ENCODE peak calls at places on chromosome 17, in five cellular contexts. One of them, this sample, is unnamed.

GRCh38 chr17:73151888-73152633 is 12.7 kb upstream of the SSTR2 start:
- DNase-seq in endothelial cell of umbilical vein: no peak
- DNase-seq in tibial nerve: no peak
- DNase-seq in breast epithelium: no peak
- DNase-seq in thyroid gland: no peak
- DNase-seq in this sample: no peak

GRCh38 chr17:10683853-10684252 is 13.5 kb downstream of the SCO1 start:
- DNase-seq in thyroid gland: no peak
- DNase-seq in breast epithelium: no peak
- DNase-seq in tibial nerve: no peak
- DNase-seq in endothelial cell of umbilical vein: peak; percentile 25
- DNase-seq in this sample: no peak

GRCh38 chr17:64177346-64178010 is 47.5 kb upstream of the ERN1 start:
- DNase-seq in tibial nerve: no peak
- DNase-seq in thyroid gland: no peak
- DNase-seq in endothelial cell of umbilical vein: no peak
- DNase-seq in breast epithelium: no peak
- DNase-seq in this sample: no peak

GRCh38 chr17:63293310-63293709 is 152.8 kb downstream of the CYB561 start:
- DNase-seq in thyroid gland: no peak
- DNase-seq in breast epithelium: no peak
- DNase-seq in endothelial cell of umbilical vein: peak; percentile 93
- DNase-seq in tibial nerve: no peak
- DNase-seq in this sample: no peak

GRCh38 chr17:46038937-46039336 is 39.9 kb downstream of the STH start:
- DNase-seq in endothelial cell of umbilical vein: no peak
- DNase-seq in breast epithelium: no peak
- DNase-seq in tibial nerve: no peak
- DNase-seq in thyroid gland: no peak
- DNase-seq in this sample: no peak

GRCh38 chr17:46771601-46772012 is 46.9 kb downstream of the WNT3 start:
- DNase-seq in endothelial cell of umbilical vein: no peak
- DNase-seq in tibial nerve: no peak
- DNase-seq in breast epithelium: no peak
- DNase-seq in thyroid gland: no peak
- DNase-seq in this sample: no peak

GRCh38 chr17:45367216-45367615 is 50.4 kb upstream of the MAP3K14 start:
- DNase-seq in thyroid gland: no peak
- DNase-seq in breast epithelium: peak; percentile 40
- DNase-seq in endothelial cell of umbilical vein: no peak
- DNase-seq in tibial nerve: no peak
- DNase-seq in this sample: no peak

GRCh38 chr17:7380855-7381683 is at the start of gene TNK1:
- DNase-seq in endothelial cell of umbilical vein: no peak
- DNase-seq in thyroid gland: peak; percentile 80
- DNase-seq in breast epithelium: peak; percentile 84
- DNase-seq in tibial nerve: no peak
- DNase-seq in this sample: peak; percentile 48

GRCh38 chr17:35605753-35606152 is 18.6 kb downstream of the AP2B1 start:
- DNase-seq in thyroid gland: no peak
- DNase-seq in endothelial cell of umbilical vein: no peak
- DNase-seq in breast epithelium: no peak
- DNase-seq in tibial nerve: no peak
- DNase-seq in this sample: no peak

GRCh38 chr17:38453951-38454421 is 25.7 kb downstream of the ARHGAP23 start:
- DNase-seq in thyroid gland: no peak
- DNase-seq in endothelial cell of umbilical vein: no peak
- DNase-seq in breast epithelium: no peak
- DNase-seq in tibial nerve: no peak
- DNase-seq in this sample: no peak

GRCh38 chr17:27396045-27396444 is 60.2 kb upstream of the KSR1 start:
- DNase-seq in breast epithelium: no peak
- DNase-seq in tibial nerve: no peak
- DNase-seq in endothelial cell of umbilical vein: peak; percentile 10
- DNase-seq in thyroid gland: no peak
- DNase-seq in this sample: peak; percentile 76

GRCh38 chr17:74085434-74085833 is 118.0 kb upstream of the RPL38 start:
- DNase-seq in breast epithelium: no peak
- DNase-seq in tibial nerve: no peak
- DNase-seq in thyroid gland: no peak
- DNase-seq in endothelial cell of umbilical vein: no peak
- DNase-seq in this sample: no peak

GRCh38 chr17:71900830-71901229 is 220.0 kb upstream of the SOX9 start:
- DNase-seq in endothelial cell of umbilical vein: no peak
- DNase-seq in tibial nerve: no peak
- DNase-seq in breast epithelium: no peak
- DNase-seq in thyroid gland: no peak
- DNase-seq in this sample: no peak

GRCh38 chr17:57935833-57936807 is 19.1 kb downstream of the CUEDC1 start:
- DNase-seq in thyroid gland: peak; percentile 73
- DNase-seq in endothelial cell of umbilical vein: no peak
- DNase-seq in breast epithelium: no peak
- DNase-seq in tibial nerve: no peak
- DNase-seq in this sample: no peak

GRCh38 chr17:72489273-72489641 is 368.4 kb downstream of the SOX9 start:
- DNase-seq in tibial nerve: no peak
- DNase-seq in thyroid gland: no peak
- DNase-seq in breast epithelium: no peak
- DNase-seq in endothelial cell of umbilical vein: no peak
- DNase-seq in this sample: no peak

GRCh38 chr17:6786618-6787017 is 10.6 kb downstream of the FBXO39 start:
- DNase-seq in thyroid gland: no peak
- DNase-seq in breast epithelium: no peak
- DNase-seq in tibial nerve: no peak
- DNase-seq in endothelial cell of umbilical vein: peak; percentile 93
- DNase-seq in this sample: no peak

GRCh38 chr17:73815474-73815873 is 171.2 kb upstream of the SDK2 start:
- DNase-seq in endothelial cell of umbilical vein: no peak
- DNase-seq in breast epithelium: no peak
- DNase-seq in thyroid gland: no peak
- DNase-seq in tibial nerve: no peak
- DNase-seq in this sample: no peak

GRCh38 chr17:49361902-49362722 is at the start of gene ZNF652:
- DNase-seq in breast epithelium: peak; percentile 92
- DNase-seq in thyroid gland: peak; percentile 98
- DNase-seq in endothelial cell of umbilical vein: peak; percentile 86
- DNase-seq in tibial nerve: peak; percentile 86
- DNase-seq in this sample: peak; percentile 97
- TF ChIP-seq POLR2A in breast epithelium: no peak
- TF ChIP-seq POLR2A in thyroid gland: peak; percentile 44
- TF ChIP-seq POLR2A in endothelial cell of umbilical vein: no peak
- TF ChIP-seq POLR2A in tibial nerve: no peak
- TF ChIP-seq POLR2A in this sample: no peak

DNA sequence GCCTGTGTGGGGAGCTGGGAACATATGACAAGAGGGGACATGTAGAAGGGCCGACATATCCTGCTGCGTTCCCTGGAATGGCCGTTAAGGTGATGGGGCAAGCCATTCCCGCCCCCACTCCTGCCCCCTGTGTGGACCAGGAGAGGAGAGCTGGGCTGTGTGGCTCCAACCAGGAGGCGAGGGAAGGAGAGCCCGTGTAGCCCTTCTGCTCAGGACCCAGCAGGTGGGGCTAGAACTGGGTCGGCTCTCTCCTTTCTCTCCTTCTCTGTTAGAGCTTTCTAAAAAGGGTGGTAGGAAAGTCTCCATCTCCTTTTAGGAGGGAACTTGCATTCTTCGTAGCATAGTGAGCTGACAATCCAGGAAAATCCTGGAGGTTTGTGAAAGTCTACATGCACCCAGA is 12.8 kb downstream of the SPHK1 start:
- DNase-seq in tibial nerve: no peak
- DNase-seq in breast epithelium: no peak
- DNase-seq in endothelial cell of umbilical vein: no peak
- DNase-seq in thyroid gland: no peak
- DNase-seq in this sample: no peak
- TF ChIP-seq CTCF in tibial nerve: no peak
- TF ChIP-seq CTCF in breast epithelium: no peak
- TF ChIP-seq CTCF in endothelial cell of umbilical vein: peak; percentile 9
- TF ChIP-seq CTCF in thyroid gland: no peak
- TF ChIP-seq CTCF in this sample: no peak

GRCh38 chr17:50046179-50046578 is 9.7 kb upstream of the ITGA3 start:
- DNase-seq in tibial nerve: no peak
- DNase-seq in breast epithelium: no peak
- DNase-seq in thyroid gland: no peak
- DNase-seq in endothelial cell of umbilical vein: no peak
- DNase-seq in this sample: no peak

GRCh38 chr17:50045154-50045553 is 10.8 kb upstream of the ITGA3 start:
- DNase-seq in thyroid gland: no peak
- DNase-seq in breast epithelium: no peak
- DNase-seq in tibial nerve: no peak
- DNase-seq in endothelial cell of umbilical vein: no peak
- DNase-seq in this sample: no peak

GRCh38 chr17:50042211-50042610 is 13.7 kb upstream of the ITGA3 start:
- DNase-seq in endothelial cell of umbilical vein: no peak
- DNase-seq in tibial nerve: no peak
- DNase-seq in breast epithelium: no peak
- DNase-seq in thyroid gland: no peak
- DNase-seq in this sample: no peak

GRCh38 chr17:50044483-50044882 is 11.4 kb upstream of the ITGA3 start:
- DNase-seq in breast epithelium: no peak
- DNase-seq in thyroid gland: no peak
- DNase-seq in tibial nerve: no peak
- DNase-seq in endothelial cell of umbilical vein: no peak
- DNase-seq in this sample: no peak

DNA sequence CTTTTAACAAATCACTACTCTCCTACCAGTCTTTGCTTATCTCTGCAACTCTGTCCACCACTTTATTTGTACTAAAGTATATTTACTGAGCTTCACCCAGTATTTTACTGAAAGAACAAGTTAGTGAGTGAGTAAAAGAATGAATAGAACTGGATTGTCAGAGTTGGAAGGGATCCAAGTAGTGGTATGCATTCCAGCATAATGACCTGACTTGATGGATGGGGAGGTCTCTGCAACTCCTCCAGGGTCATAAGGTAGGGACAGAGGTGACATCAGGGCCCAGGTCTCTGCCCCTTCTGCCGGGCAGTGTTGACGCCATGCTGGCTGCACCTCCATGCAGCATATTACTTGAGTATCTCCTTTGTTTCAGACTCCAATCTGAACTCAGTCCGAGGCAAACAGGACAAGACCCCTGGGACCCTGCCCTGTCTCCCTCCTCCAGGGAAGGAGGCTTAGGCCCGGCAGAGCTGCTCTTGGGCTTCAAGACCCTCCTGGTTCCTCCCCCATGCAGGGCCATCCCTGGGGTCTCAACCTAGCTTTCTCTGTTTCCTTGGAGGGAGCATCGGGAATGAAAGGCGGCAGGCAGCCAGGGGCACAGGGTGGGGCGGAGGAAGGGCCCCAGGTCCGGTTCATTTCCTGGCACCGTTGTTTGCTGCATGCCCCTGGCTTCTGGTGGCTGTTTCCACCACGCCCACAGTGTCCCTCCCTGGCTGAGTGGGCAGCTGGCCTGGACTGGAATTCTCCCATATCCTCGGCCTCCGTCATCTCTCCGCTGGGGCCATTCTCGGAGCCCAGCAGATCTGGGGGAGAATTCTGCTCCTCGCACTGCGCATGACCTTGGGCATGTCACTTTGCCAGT is 12.4 kb upstream of the ITGA3 start:
- DNase-seq in breast epithelium: peak; percentile 52
- DNase-seq in thyroid gland: no peak
- DNase-seq in tibial nerve: peak; percentile 16
- DNase-seq in endothelial cell of umbilical vein: peak; percentile 56
- DNase-seq in this sample: no peak
- TF ChIP-seq POLR2A in breast epithelium: no peak
- TF ChIP-seq POLR2A in thyroid gland: no peak
- TF ChIP-seq POLR2A in tibial nerve: no peak
- TF ChIP-seq POLR2A in endothelial cell of umbilical vein: no peak
- TF ChIP-seq POLR2A in this sample: no peak

DNA sequence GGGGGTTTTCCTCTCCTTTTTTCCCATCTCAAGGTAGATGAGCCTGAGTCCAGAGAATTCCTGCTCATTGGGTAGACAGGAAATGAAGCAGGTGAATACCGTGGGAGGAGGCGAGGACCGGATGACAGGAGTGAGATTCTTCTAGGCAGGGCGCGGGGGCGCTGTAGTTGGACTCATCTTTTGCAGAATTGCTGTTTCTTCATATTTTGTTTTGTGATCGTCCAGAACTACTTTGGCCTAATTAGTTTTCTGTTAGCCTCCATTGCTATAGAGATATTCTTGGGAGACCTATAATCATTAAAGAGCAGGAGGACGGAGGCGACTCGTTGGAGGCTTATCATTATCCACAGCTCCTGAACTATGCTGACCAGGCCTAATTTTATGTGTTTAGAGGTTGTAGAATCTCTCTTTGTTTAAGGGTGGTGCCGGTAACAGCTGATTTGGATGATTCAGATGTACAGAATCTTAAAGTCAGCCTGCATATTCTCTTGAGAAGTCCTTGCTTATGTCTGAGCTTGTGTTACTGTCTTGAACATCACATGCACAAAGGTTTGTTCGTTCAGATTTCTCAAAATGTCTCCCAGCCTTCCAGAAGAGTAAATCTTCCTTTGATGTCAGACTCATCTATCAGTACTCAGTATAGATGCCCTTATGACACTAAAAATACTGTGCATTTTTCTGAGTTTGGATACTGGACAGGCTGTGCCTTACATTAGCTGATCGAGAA is 741 bp downstream of the ATP6V0A1 start:
- DNase-seq in tibial nerve: peak; percentile 72
- DNase-seq in thyroid gland: peak; percentile 61
- DNase-seq in breast epithelium: peak; percentile 56
- DNase-seq in endothelial cell of umbilical vein: no peak
- DNase-seq in this sample: peak; percentile 91
- TF ChIP-seq CTCF in tibial nerve: peak; percentile 37
- TF ChIP-seq CTCF in thyroid gland: no peak
- TF ChIP-seq CTCF in breast epithelium: no peak
- TF ChIP-seq CTCF in endothelial cell of umbilical vein: peak; percentile 28
- TF ChIP-seq CTCF in this sample: no peak

DNA sequence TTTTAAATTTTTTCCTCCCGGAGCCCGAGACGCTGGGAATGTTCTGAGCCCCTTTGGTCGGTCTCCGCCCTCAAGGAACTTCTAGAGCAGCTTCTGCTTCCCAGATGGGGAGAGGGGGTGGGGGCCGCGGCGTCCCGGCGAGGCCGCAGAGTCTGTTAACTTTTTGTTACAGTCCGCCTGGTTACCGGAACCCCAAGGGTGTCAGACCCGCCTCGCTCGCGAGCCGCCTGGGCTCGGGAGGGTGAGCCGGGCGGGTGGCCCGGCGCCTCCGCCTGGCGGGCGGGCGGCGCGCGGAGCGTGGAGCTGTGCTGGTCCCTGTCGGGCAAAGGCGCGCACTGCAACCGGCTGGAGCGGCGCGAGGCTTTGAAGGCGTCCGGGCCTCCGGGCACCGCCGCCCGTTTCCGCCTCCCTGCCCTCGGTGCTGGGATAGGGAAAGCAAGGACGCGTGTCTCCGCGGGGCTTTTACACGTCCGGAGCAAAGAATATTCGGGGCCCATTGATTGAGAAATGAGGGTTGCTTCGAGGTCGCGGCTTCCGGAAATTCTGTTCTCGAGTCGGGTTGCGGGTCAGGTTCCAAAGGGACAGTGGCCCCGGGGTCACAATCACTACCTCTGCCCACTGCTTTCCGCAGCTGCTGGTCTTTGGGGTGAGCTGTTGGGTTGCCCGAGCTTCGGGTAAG is 1.7 kb downstream of the HS3ST3B1 start:
- DNase-seq in breast epithelium: peak; percentile 79
- DNase-seq in thyroid gland: peak; percentile 77
- DNase-seq in tibial nerve: peak; percentile 56
- DNase-seq in endothelial cell of umbilical vein: peak; percentile 46
- DNase-seq in this sample: peak; percentile 96
- TF ChIP-seq POLR2A in breast epithelium: no peak
- TF ChIP-seq POLR2A in thyroid gland: no peak
- TF ChIP-seq POLR2A in tibial nerve: no peak
- TF ChIP-seq POLR2A in endothelial cell of umbilical vein: no peak
- TF ChIP-seq POLR2A in this sample: no peak